ENCODE peak calls at places on chromosome 11, in four cellular contexts. T, R, A and V are unnamed samples.

GRCh38 chr11:125262825-125263218 is 98.3 kb downstream of the PKNOX2 start:
- DNase-seq in T (no peak), R (no peak), A (no peak), V (no peak)

GRCh38 chr11:9662273-9662672 is 1.6 kb upstream of the SWAP70 start:
- DNase-seq in T (no peak), R (peak), A (no peak), V (no peak)

GRCh38 chr11:11691296-11692141 is 69.7 kb upstream of the GALNT18 start:
- DNase-seq in T (no peak), R (no peak), A (no peak), V (no peak)

GRCh38 chr11:121281609-121282164 is 10.9 kb upstream of the SC5D start:
- DNase-seq in T (no peak), R (no peak), A (no peak), V (no peak)

GRCh38 chr11:111918390-111919256 is at the start of gene C11orf52:
- DNase-seq in T (peak), R (no peak), A (peak), V (peak)

GRCh38 chr11:125123947-125124633 is 12.7 kb upstream of the TMEM218 start:
- DNase-seq in T (peak), R (peak), A (peak), V (peak)

GRCh38 chr11:114040706-114041211 is 18.8 kb upstream of the ZBTB16 start:
- DNase-seq in T (peak), R (no peak), A (no peak), V (no peak)

GRCh38 chr11:113626736-113627135 is 79.4 kb downstream of the TMPRSS5 start:
- DNase-seq in T (no peak), R (no peak), A (no peak), V (no peak)

GRCh38 chr11:61532136-61533038 is 23.8 kb downstream of the LRRC10B start:
- DNase-seq in T (peak), R (peak), A (no peak), V (peak)

GRCh38 chr11:103824116-103824515 is 212.3 kb upstream of the DDI1 start:
- DNase-seq in T (no peak), R (no peak), A (no peak), V (peak)

GRCh38 chr11:44950625-44951472 is at the start of gene TP53I11:
- DNase-seq in T (peak), R (no peak), A (peak), V (peak)
- TF ChIP-seq EZH2phosphoT487 in T (no peak), R (no peak), A (no peak), V (no peak)

GRCh38 chr11:120172921-120173705 is 35.2 kb upstream of the TRIM29 start:
- DNase-seq in T (no peak), R (no peak), A (no peak), V (no peak)
- TF ChIP-seq EZH2phosphoT487 in T (no peak), R (no peak), A (no peak), V (no peak)

GRCh38 chr11:127274328-127274676 is 273.7 kb upstream of the KIRREL3 start:
- DNase-seq in T (peak), R (no peak), A (no peak), V (no peak)
- TF ChIP-seq EZH2phosphoT487 in T (no peak), R (no peak), A (no peak), V (no peak)

GRCh38 chr11:104968365-104968855 is at the start of gene CASP4:
- DNase-seq in T (peak), R (peak), A (peak), V (peak)

GRCh38 chr11:104970756-104971155 is 2.4 kb upstream of the CASP4 start:
- DNase-seq in T (no peak), R (no peak), A (no peak), V (no peak)

GRCh38 chr11:104968856-104969776 is 742 bp upstream of the CASP4 start:
- DNase-seq in T (peak), R (no peak), A (no peak), V (no peak)

GRCh38 chr11:104965735-104966134 is 2.6 kb downstream of the CASP4 start:
- DNase-seq in T (peak), R (no peak), A (no peak), V (no peak)

DNA sequence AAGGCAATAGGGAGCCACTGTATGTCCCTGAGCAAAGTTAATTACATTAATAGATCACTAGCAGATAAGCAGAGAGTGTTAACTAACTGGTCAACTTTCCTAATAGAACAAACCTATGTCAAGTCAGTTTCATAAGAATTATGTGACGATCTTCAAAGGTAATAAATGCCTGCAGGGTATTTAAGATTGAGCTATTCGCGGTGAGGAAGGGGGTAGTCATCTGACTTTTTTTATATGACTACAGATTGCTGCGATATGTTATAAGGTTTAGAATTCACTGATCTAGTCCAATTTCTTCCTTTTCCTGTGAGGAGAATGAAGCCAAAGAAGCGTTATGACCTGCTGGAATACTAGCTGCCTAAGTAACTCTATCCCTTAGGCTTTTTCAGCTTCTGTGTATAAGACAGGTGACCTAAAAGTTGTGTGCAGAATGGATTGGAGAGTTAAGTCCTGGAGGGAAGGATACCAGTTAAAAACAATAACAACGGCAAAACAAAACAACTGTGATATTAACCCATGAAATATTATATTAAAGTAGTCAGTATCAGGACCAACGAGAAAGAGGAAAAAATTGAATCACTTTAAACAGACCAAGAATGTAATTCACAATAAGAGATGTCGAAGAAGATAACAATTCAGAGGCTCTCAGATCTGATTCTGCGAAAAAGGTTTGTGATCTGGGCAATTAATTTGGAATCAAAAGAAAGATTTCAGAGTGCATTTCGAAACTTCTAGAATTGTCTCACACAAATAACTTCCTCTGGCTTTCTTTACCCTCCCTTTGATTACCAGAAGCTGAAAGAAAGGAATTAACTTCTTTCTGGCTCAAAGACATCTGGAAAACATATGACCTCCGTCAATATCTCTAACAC is 645 bp downstream of the CASP4 start:
- DNase-seq in T (peak), R (no peak), A (no peak), V (no peak)
- TF ChIP-seq EZH2phosphoT487 in T (no peak), R (no peak), A (no peak), V (no peak)

DNA sequence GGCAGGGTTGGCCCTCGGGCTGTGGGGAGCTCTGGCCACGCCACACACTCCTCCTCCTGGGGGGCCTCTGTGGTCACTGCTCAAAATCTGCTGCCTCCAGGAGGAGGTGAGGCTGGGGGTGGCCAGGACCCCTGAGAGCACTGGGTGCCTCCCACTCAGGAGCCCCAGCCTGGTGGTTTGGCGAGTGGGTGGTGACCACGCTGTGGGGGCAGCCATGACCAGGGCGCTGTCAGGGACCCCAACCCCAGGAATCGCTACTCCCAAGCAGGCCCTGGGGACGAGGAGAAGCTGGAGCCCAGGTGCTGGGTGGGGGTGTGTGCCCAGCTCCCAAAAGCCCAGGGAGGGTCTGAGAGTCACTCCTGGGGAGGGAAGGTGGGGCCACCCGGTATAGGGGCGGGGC is 30.1 kb downstream of the TSPAN4 start:
- DNase-seq in T (no peak), R (no peak), A (no peak), V (no peak)
- TF ChIP-seq EZH2phosphoT487 in T (no peak), R (no peak), A (no peak), V (no peak)

GRCh38 chr11:64544616-64545296 is 46.3 kb upstream of the SLC22A12 start:
- DNase-seq in T (no peak), R (no peak), A (no peak), V (no peak)
- TF ChIP-seq EZH2phosphoT487 in T (no peak), R (no peak), A (no peak), V (no peak)

GRCh38 chr11:89491141-89491690 is at the start of gene NOX4:
- DNase-seq in T (no peak), R (no peak), A (no peak), V (no peak)
- TF ChIP-seq EZH2phosphoT487 in T (no peak), R (no peak), A (no peak), V (no peak)

GRCh38 chr11:67034350-67034749 is 11.4 kb downstream of the SYT12 start:
- DNase-seq in T (no peak), R (no peak), A (no peak), V (no peak)

GRCh38 chr11:67031791-67032561 is 9.0 kb downstream of the SYT12 start:
- DNase-seq in T (peak), R (no peak), A (no peak), V (no peak)

GRCh38 chr11:67033661-67034166 is 10.8 kb downstream of the SYT12 start:
- DNase-seq in T (peak), R (no peak), A (no peak), V (no peak)

GRCh38 chr11:67030976-67031375 is 8.0 kb downstream of the SYT12 start:
- DNase-seq in T (no peak), R (peak), A (no peak), V (no peak)

DNA sequence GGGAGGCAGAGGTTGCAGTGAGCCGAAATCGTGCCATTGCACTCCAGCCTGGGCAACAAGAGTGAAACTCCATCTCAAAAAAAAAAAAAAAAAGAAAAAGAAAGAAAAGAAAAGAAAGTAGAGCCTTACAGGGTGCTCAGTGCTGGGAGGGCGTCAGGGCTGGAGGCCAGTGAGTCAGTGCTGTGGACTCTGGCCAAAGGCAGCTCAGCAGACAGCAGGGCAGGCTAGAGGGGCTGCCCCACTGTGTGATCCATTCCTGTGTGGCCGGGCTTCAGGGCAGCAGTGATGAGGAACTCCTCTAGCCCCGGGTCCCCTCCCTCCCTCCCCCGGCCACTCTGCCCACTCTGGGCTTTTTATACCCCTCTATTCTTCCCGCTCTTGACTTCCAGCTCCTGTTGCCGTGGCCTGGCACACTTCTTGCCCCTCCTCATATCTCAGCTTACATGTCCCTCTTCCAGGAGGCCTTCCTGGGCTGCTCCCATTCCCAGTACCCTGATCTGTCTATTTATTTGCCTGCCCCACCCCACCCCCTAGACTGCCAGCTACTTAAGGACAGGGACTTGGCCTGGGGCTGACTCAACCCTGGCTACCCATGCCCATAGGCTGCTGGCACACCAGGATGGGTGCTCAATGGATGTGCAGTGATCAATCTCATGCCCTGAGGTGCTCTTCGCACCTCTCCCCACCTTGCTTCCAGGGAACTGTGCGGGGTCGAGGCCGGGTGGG is 10.1 kb downstream of the SYT12 start:
- DNase-seq in T (peak), R (no peak), A (no peak), V (no peak)
- TF ChIP-seq EZH2phosphoT487 in T (no peak), R (no peak), A (no peak), V (no peak)